ENCODE peak calls at places on chromosomes 12 and 14, in eight cellular contexts. H, B, T, K, L, Q, A and E are unnamed samples.

GRCh38 chr14:79549515-79549914 is 661.8 kb downstream of the DIO2 start:
- DNase-seq in H (no peak), B (peak; percentile 45), T (no peak), K (no peak), L (no peak), Q (no peak), A (no peak), E (no peak)

GRCh38 chr14:97626088-97626487 is 828.9 kb downstream of the VRK1 start:
- DNase-seq in H (no peak), B (no peak), T (no peak), K (no peak), L (no peak), Q (no peak), A (no peak), E (no peak)

GRCh38 chr14:70188608-70189540 is at the start of gene SLC8A3:
- DNase-seq in H (peak; percentile 51), B (peak; percentile 19), T (peak; percentile 44), K (no peak), L (peak; percentile 42), Q (no peak), A (no peak), E (no peak)

GRCh38 chr14:29216774-29217232 is 450.2 kb downstream of the FOXG1 start:
- DNase-seq in H (no peak), B (peak; percentile 18), T (no peak), K (no peak), L (no peak), Q (no peak), A (no peak), E (peak; percentile 1)

GRCh38 chr14:75614179-75614578 is 35.8 kb downstream of the FLVCR2 start:
- DNase-seq in H (no peak), B (no peak), T (no peak), K (no peak), L (no peak), Q (no peak), A (no peak), E (peak; percentile 45)

GRCh38 chr14:23695220-23695999 is 59.2 kb downstream of the DHRS2 start:
- DNase-seq in H (no peak), B (no peak), T (peak; percentile 45), K (no peak), L (no peak), Q (no peak), A (peak; percentile 8), E (no peak)

GRCh38 chr12:70190252-70191010 is 52.8 kb upstream of the CNOT2 start:
- DNase-seq in H (no peak), B (peak; percentile 40), T (no peak), K (no peak), L (peak; percentile 18), Q (no peak), A (no peak), E (no peak)

GRCh38 chr12:67999244-67999643 is 10.0 kb downstream of the IFNG-AS1 start:
- DNase-seq in H (no peak), B (no peak), T (no peak), K (no peak), L (no peak), Q (no peak), A (no peak), E (no peak)

GRCh38 chr14:54450535-54450934 is 9.4 kb upstream of the CNIH1 start:
- DNase-seq in H (no peak), B (peak; percentile 93), T (no peak), K (peak; percentile 59), L (peak; percentile 72), Q (no peak), A (no peak), E (peak; percentile 83)

GRCh38 chr12:42804928-42805327 is 215.4 kb upstream of the PRICKLE1 start:
- DNase-seq in H (no peak), B (no peak), T (peak; percentile 49), K (no peak), L (no peak), Q (no peak), A (no peak), E (peak; percentile 4)

GRCh38 chr12:42809226-42809625 is 219.7 kb upstream of the PRICKLE1 start:
- DNase-seq in H (no peak), B (no peak), T (no peak), K (no peak), L (peak; percentile 13), Q (no peak), A (no peak), E (no peak)

GRCh38 chr12:42810006-42810405 is 220.5 kb upstream of the PRICKLE1 start:
- DNase-seq in H (no peak), B (no peak), T (no peak), K (no peak), L (no peak), Q (no peak), A (no peak), E (no peak)

GRCh38 chr12:42807251-42807650 is 217.7 kb upstream of the PRICKLE1 start:
- DNase-seq in H (no peak), B (no peak), T (no peak), K (no peak), L (no peak), Q (no peak), A (no peak), E (no peak)

DNA sequence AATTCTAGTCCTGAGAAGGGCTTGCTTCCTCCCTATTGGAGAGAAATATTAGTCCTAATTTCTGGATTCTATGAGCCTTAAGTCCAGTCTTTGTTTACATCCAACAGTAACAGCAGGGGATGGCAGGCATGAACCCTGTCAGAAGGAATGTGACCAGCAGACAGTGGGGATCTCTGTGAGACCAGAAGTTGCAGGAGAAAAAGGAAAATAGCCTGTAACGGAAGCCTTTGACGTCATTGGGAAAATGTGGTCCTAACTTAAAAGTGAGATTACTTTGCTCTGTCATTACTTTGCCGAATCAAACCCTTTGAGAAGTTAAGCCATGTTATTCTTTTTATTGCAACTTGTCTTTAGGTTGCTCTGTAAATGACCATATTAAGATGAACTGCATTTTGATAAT is 218.2 kb upstream of the PRICKLE1 start:
- DNase-seq in H (no peak), B (no peak), T (no peak), K (no peak), L (no peak), Q (no peak), A (no peak), E (no peak)
- TF ChIP-seq CTCF in H (no peak), B (no peak), T (no peak), K (no peak), L (no peak), Q (no peak), A (no peak), E (no peak)

GRCh38 chr14:35525695-35526094 is 8.3 kb upstream of the INSM2 start:
- DNase-seq in H (no peak), B (no peak), T (no peak), K (no peak), L (no peak), Q (no peak), A (no peak), E (no peak)
- TF ChIP-seq CTCF in H (no peak), B (no peak), T (no peak), K (no peak), L (no peak), Q (no peak), A (no peak), E (no peak)

DNA sequence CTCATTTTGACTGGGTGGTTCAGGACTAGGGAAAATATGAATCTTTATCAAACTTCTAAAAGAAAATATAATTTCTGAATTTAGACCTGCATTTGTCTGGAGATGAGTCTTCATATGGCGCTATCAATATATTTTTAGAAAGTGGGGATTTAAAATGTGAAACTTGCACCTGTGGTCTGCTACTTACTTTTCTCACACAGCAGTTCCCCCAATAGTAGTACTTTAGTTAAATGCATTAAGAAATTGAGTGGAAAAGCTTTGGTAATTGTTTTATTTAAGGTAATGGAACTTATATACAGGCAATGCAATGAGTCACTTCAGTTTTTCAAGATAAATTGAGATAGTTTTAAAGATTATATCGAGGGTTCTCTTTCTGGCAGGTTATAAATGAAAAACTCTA is 91.9 kb downstream of the CNTN1 start:
- DNase-seq in H (no peak), B (no peak), T (no peak), K (no peak), L (no peak), Q (no peak), A (no peak), E (no peak)
- TF ChIP-seq CTCF in H (no peak), B (no peak), T (no peak), K (no peak), L (no peak), Q (no peak), A (no peak), E (no peak)

DNA sequence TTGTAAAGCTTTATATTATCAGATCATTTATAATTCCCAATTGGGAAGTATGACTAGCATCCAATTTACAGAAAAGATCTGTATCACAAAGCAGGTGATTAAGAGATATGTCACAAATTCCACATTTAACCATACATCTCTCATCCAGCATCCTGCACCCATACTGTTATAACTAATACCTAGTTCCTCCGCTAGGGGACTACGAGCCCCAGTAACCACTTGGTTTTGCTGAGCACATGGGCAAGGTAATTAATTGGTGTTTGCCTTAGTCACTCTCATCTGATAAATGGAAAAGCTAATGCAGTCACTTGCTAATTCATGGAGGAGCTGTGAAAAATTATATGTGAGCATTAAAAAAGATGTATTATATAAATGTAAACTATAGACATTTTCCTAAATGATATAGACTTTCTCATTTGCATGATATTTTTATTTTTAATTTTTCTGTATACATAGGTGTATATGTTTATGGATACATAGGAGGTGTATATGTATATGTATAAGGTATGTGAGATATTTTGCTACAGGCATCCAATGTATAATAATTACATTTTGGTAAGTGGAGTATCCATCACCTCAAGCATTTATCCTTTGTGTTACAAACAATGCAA is 1031.8 kb downstream of the GALC start:
- DNase-seq in H (no peak), B (peak; percentile 32), T (peak; percentile 40), K (no peak), L (peak; percentile 6), Q (no peak), A (no peak), E (peak; percentile 37)
- TF ChIP-seq CTCF in H (no peak), B (peak; percentile 62), T (peak; percentile 82), K (no peak), L (no peak), Q (peak; percentile 68), A (no peak), E (peak; percentile 45)

GRCh38 chr12:15584366-15585041 is 204.7 kb downstream of the EPS8 start:
- DNase-seq in H (no peak), B (peak; percentile 83), T (no peak), K (no peak), L (peak; percentile 90), Q (no peak), A (no peak), E (peak; percentile 69)
- TF ChIP-seq CTCF in H (peak; percentile 94), B (peak; percentile 89), T (peak; percentile 79), K (peak; percentile 58), L (peak; percentile 69), Q (peak; percentile 85), A (peak; percentile 79), E (peak; percentile 59)